ENCODE peak calls at places on chromosomes 3 and 15, in four cellular contexts. One of them, this sample, is unnamed.

GRCh38 chr3:53198996-53199395 is 38.0 kb downstream of the PRKCD start:
- DNase-seq in GM12878: no peak
- DNase-seq in H1: no peak
- DNase-seq in HepG2: no peak
- DNase-seq in this sample: no peak

GRCh38 chr3:98602078-98602678 is 8.8 kb upstream of the CPOX start:
- DNase-seq in GM12878: peak
- DNase-seq in H1: no peak
- DNase-seq in HepG2: peak
- DNase-seq in this sample: peak

GRCh38 chr3:178381555-178381954 is 154.7 kb upstream of the KCNMB2 start:
- DNase-seq in GM12878: no peak
- DNase-seq in H1: no peak
- DNase-seq in HepG2: no peak
- DNase-seq in this sample: no peak

GRCh38 chr3:130897316-130897715 is 3.4 kb downstream of the ATP2C1 start:
- DNase-seq in GM12878: no peak
- DNase-seq in H1: no peak
- DNase-seq in HepG2: no peak
- DNase-seq in this sample: no peak

GRCh38 chr15:63454812-63455211 is 49.6 kb upstream of the USP3 start:
- DNase-seq in GM12878: no peak
- DNase-seq in H1: no peak
- DNase-seq in HepG2: no peak
- DNase-seq in this sample: no peak

GRCh38 chr3:169650503-169650902 is 13.0 kb downstream of the MECOM start:
- DNase-seq in GM12878: no peak
- DNase-seq in H1: no peak
- DNase-seq in HepG2: no peak
- DNase-seq in this sample: no peak

GRCh38 chr3:126567696-126568438 is 9.1 kb upstream of the C3orf22 start:
- DNase-seq in GM12878: no peak
- DNase-seq in H1: no peak
- DNase-seq in HepG2: peak
- DNase-seq in this sample: no peak

GRCh38 chr3:149535395-149535685 is 60.8 kb downstream of the TM4SF4 start:
- DNase-seq in GM12878: no peak
- DNase-seq in H1: no peak
- DNase-seq in HepG2: no peak
- DNase-seq in this sample: no peak

GRCh38 chr3:134600685-134601502 is 49.9 kb downstream of the KY start:
- DNase-seq in GM12878: no peak
- DNase-seq in H1: no peak
- DNase-seq in HepG2: peak
- DNase-seq in this sample: peak

GRCh38 chr3:140170612-140171011 is 235.6 kb downstream of the CLSTN2 start:
- DNase-seq in GM12878: peak
- DNase-seq in H1: no peak
- DNase-seq in HepG2: no peak
- DNase-seq in this sample: no peak

GRCh38 chr3:131356006-131356405 is 25.6 kb upstream of the NUDT16 start:
- DNase-seq in GM12878: no peak
- DNase-seq in H1: no peak
- DNase-seq in HepG2: no peak
- DNase-seq in this sample: no peak

GRCh38 chr15:64566629-64567427 is 106.5 kb downstream of the ZNF609 start:
- DNase-seq in GM12878: no peak
- DNase-seq in H1: no peak
- DNase-seq in HepG2: no peak
- DNase-seq in this sample: peak

GRCh38 chr15:29842290-29842689 is 20.0 kb upstream of the TJP1 start:
- DNase-seq in GM12878: no peak
- DNase-seq in H1: no peak
- DNase-seq in HepG2: no peak
- DNase-seq in this sample: no peak

GRCh38 chr15:66472176-66472999 is 25.2 kb downstream of the SNAPC5 start:
- DNase-seq in GM12878: peak
- DNase-seq in H1: no peak
- DNase-seq in HepG2: peak
- DNase-seq in this sample: no peak

GRCh38 chr3:128011140-128011539 is 41.1 kb upstream of the SEC61A1 start:
- DNase-seq in GM12878: no peak
- DNase-seq in H1: peak
- DNase-seq in HepG2: peak
- DNase-seq in this sample: peak

GRCh38 chr3:39806820-39807219 is 2.6 kb upstream of the MYRIP start:
- DNase-seq in GM12878: no peak
- DNase-seq in H1: no peak
- DNase-seq in HepG2: no peak
- DNase-seq in this sample: no peak

GRCh38 chr3:192449036-192449435 is 278.3 kb downstream of the FGF12 start:
- DNase-seq in GM12878: no peak
- DNase-seq in H1: no peak
- DNase-seq in HepG2: no peak
- DNase-seq in this sample: no peak

GRCh38 chr3:108221403-108221802 is 821 bp downstream of the IFT57 start:
- DNase-seq in GM12878: no peak
- DNase-seq in H1: no peak
- DNase-seq in HepG2: no peak
- DNase-seq in this sample: no peak

GRCh38 chr3:113574213-113574612 is 41.9 kb downstream of the SIDT1 start:
- DNase-seq in GM12878: no peak
- DNase-seq in H1: no peak
- DNase-seq in HepG2: no peak
- DNase-seq in this sample: no peak

GRCh38 chr3:177753498-177754155 is 556.3 kb upstream of the TBL1XR1 start:
- DNase-seq in GM12878: no peak
- DNase-seq in H1: no peak
- DNase-seq in HepG2: no peak
- DNase-seq in this sample: no peak

GRCh38 chr15:74213858-74214284 is 11.3 kb upstream of the STRA6 start:
- DNase-seq in GM12878: no peak
- DNase-seq in H1: peak
- DNase-seq in HepG2: no peak
- DNase-seq in this sample: peak

GRCh38 chr3:181610083-181610972 is 101.4 kb upstream of the SOX2 start:
- DNase-seq in GM12878: no peak
- DNase-seq in H1: no peak
- DNase-seq in HepG2: no peak
- DNase-seq in this sample: no peak

GRCh38 chr3:141065841-141066592 is 14.9 kb downstream of the SPSB4 start:
- DNase-seq in GM12878: no peak
- DNase-seq in H1: no peak
- DNase-seq in HepG2: no peak
- DNase-seq in this sample: no peak

GRCh38 chr15:77083381-77084160 is 12.7 kb upstream of the TSPAN3 start:
- DNase-seq in GM12878: peak
- DNase-seq in H1: peak
- DNase-seq in HepG2: peak
- DNase-seq in this sample: no peak

GRCh38 chr15:41790756-41791546 is 16.7 kb downstream of the MAPKBP1 start:
- DNase-seq in GM12878: no peak
- DNase-seq in H1: no peak
- DNase-seq in HepG2: peak
- DNase-seq in this sample: no peak

GRCh38 chr15:23532019-23532418 is 33.5 kb upstream of the MKRN3 start:
- DNase-seq in GM12878: no peak
- DNase-seq in H1: no peak
- DNase-seq in HepG2: no peak
- DNase-seq in this sample: no peak

GRCh38 chr15:80925597-80926059 is 64.0 kb downstream of the MESD start:
- DNase-seq in GM12878: no peak
- DNase-seq in H1: no peak
- DNase-seq in HepG2: no peak
- DNase-seq in this sample: no peak

GRCh38 chr3:133112666-133113065 is 74.5 kb downstream of the TMEM108 start:
- DNase-seq in GM12878: no peak
- DNase-seq in H1: no peak
- DNase-seq in HepG2: no peak
- DNase-seq in this sample: no peak

GRCh38 chr15:88648357-88649214 is 9.8 kb downstream of the ISG20 start:
- DNase-seq in GM12878: no peak
- DNase-seq in H1: no peak
- DNase-seq in HepG2: no peak
- DNase-seq in this sample: no peak

GRCh38 chr15:88649286-88649733 is 10.5 kb downstream of the ISG20 start:
- DNase-seq in GM12878: no peak
- DNase-seq in H1: no peak
- DNase-seq in HepG2: peak
- DNase-seq in this sample: no peak

GRCh38 chr15:88651293-88651692 is 12.5 kb downstream of the ISG20 start:
- DNase-seq in GM12878: no peak
- DNase-seq in H1: no peak
- DNase-seq in HepG2: no peak
- DNase-seq in this sample: no peak

GRCh38 chr15:88650556-88650955 is 11.7 kb downstream of the ISG20 start:
- DNase-seq in GM12878: no peak
- DNase-seq in H1: no peak
- DNase-seq in HepG2: no peak
- DNase-seq in this sample: no peak

GRCh38 chr15:88649753-88650551 is 11.1 kb downstream of the ISG20 start:
- DNase-seq in GM12878: no peak
- DNase-seq in H1: no peak
- DNase-seq in HepG2: no peak
- DNase-seq in this sample: no peak
- TF ChIP-seq KDM1A in GM12878: no peak
- TF ChIP-seq KDM1A in H1: no peak
- TF ChIP-seq KDM1A in HepG2: no peak
- TF ChIP-seq KDM1A in this sample: no peak

GRCh38 chr15:95604634-95605036 is 725.9 kb upstream of the NR2F2 start:
- DNase-seq in GM12878: no peak
- DNase-seq in H1: no peak
- DNase-seq in HepG2: no peak
- DNase-seq in this sample: no peak
- TF ChIP-seq CREB1 in GM12878: no peak
- TF ChIP-seq CREB1 in H1: no peak
- TF ChIP-seq CREB1 in HepG2: no peak
- TF ChIP-seq CREB1 in this sample: no peak

GRCh38 chr3:60746690-60747416 is 504.4 kb downstream of the FHIT start:
- DNase-seq in GM12878: no peak
- DNase-seq in H1: no peak
- DNase-seq in HepG2: no peak
- DNase-seq in this sample: no peak
- TF ChIP-seq KDM1A in GM12878: no peak
- TF ChIP-seq KDM1A in H1: no peak
- TF ChIP-seq KDM1A in HepG2: no peak
- TF ChIP-seq KDM1A in this sample: no peak

GRCh38 chr15:90859234-90860131 is 8.9 kb upstream of the FURIN start:
- DNase-seq in GM12878: no peak
- DNase-seq in H1: no peak
- DNase-seq in HepG2: peak
- DNase-seq in this sample: no peak
- TF ChIP-seq CREB1 in GM12878: no peak
- TF ChIP-seq CREB1 in H1: no peak
- TF ChIP-seq CREB1 in HepG2: no peak
- TF ChIP-seq CREB1 in this sample: no peak

DNA sequence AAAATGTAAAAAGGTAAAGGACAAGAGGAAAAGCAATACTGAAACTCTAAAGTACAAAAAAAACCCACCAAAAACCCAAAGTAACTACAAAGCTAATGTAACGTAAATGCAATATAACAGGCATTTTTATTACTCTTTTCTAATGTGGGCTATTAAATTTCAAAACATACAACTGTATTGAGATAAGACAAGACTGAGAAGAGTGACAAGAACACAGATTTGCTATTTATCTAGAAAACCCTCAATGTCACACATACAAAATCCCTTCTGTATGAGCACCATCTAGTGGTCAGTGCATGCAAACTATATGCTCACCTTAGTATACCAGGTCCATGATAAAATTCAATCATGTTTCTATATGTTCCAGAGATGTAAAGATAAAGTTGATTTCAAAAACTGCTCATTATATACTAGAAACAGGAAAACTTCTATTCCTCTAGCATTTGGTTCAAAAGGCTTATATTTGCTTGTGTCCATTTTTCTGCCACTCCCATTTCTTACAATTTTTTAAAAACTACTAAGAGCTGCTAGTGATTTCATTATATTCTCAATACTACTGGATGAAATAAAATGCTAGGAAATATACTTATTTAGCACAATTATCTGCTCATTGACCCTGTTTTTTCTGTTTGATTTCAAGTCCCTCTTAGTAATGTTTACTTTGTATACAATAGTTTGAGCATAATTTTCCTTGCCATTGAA is 111.4 kb downstream of the DLG1 start:
- DNase-seq in GM12878: peak
- DNase-seq in H1: no peak
- DNase-seq in HepG2: peak
- DNase-seq in this sample: peak
- TF ChIP-seq KDM1A in GM12878: no peak
- TF ChIP-seq KDM1A in H1: no peak
- TF ChIP-seq KDM1A in HepG2: no peak
- TF ChIP-seq KDM1A in this sample: peak

DNA sequence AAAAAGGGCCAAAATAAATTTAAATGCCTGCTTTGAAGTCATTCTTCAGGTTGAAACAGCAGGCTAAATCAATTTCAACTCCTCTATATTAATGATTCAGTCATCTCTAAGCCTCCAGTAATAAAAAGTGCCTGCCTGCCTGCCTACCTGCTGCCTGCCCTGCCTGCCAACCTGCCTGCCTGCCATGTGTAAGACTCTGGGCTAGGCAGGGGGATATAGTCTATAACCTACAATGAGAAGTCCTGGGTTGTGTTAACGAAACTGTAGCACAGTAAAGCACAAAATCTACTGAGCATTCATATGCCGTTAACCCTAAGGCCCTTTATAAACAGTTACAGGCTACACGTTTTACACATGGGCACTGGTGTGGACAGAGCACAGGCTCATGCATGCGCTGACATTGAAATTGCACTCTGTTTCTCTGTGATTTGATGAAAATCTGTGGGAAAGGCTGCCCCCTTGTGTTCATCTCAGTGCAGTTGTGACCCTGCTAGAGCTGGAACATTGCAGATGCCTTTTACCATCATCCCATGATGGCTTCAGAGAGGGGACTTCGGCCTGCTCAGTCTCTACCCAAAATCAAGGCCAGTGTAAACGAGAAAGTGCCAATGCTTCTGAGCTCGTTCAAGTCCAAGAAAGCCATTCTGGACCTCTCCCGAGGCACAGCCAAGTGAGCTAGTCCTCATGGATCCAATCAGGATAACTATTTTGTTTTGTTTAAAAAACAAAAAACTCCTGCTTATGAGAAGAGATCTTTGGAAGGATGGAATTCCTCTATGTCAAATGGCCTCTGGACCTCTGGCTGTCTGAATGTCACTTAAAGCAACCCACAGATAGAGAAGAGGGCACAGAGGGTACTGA is 64.6 kb downstream of the EFL1 start:
- DNase-seq in GM12878: peak
- DNase-seq in H1: peak
- DNase-seq in HepG2: peak
- DNase-seq in this sample: peak
- TF ChIP-seq CREB1 in GM12878: no peak
- TF ChIP-seq CREB1 in H1: no peak
- TF ChIP-seq CREB1 in HepG2: no peak
- TF ChIP-seq CREB1 in this sample: no peak